ENCODE peak calls at places on chromosome 22, in six cellular contexts. K is PC-3, T is fibroblast of lung, E is hepatocyte, L is K562, R is GM23338. S is an unnamed sample.

GRCh38 chr22:26066534-26066933 is 102.7 kb upstream of the SEZ6L start:
- DNase-seq in R (peak; percentile 79), E (peak; percentile 17), K (no peak), T (no peak), L (no peak), S (peak; percentile 97)

GRCh38 chr22:39297490-39298193 is 21.8 kb downstream of the RPL3 start:
- DNase-seq in R (peak; percentile 70), L (no peak), E (no peak), K (no peak), T (peak; percentile 59), S (no peak)

GRCh38 chr22:30880181-30880601 is 88.4 kb downstream of the MORC2 start:
- DNase-seq in R (no peak), K (no peak), T (no peak), E (no peak), L (no peak), S (no peak)

GRCh38 chr22:43002198-43002577 is 12.8 kb downstream of the PACSIN2 start:
- DNase-seq in T (peak; percentile 94), R (peak; percentile 36), E (no peak), L (no peak), K (peak; percentile 74), S (no peak)

GRCh38 chr22:42022162-42022847 is 23.7 kb downstream of the WBP2NL start:
- DNase-seq in T (no peak), R (no peak), E (peak; percentile 23), K (peak; percentile 60), L (no peak), S (no peak)

GRCh38 chr22:41672780-41673509 is 15.7 kb downstream of the SNU13 start:
- DNase-seq in R (peak; percentile 39), L (no peak), T (no peak), K (peak; percentile 27), E (peak; percentile 10), S (no peak)

GRCh38 chr22:22955866-22956535 is 68.4 kb downstream of the IGLL5 start:
- DNase-seq in R (peak; percentile 87), L (peak; percentile 99), K (peak; percentile 68), T (peak; percentile 48), E (peak; percentile 87), S (peak; percentile 85)

GRCh38 chr22:42967933-42968332 is 47.0 kb downstream of the PACSIN2 start:
- DNase-seq in E (no peak), K (no peak), T (no peak), R (no peak), L (peak; percentile 48), S (no peak)

GRCh38 chr22:23305922-23306374 is 125.6 kb downstream of the BCR start:
- DNase-seq in L (no peak), E (peak; percentile 69), K (no peak), R (no peak), T (peak; percentile 71), S (no peak)

GRCh38 chr22:30978304-30978962 is 9.4 kb downstream of the TUG1 start:
- DNase-seq in T (peak; percentile 51), K (no peak), E (no peak), L (no peak), R (no peak), S (no peak)

GRCh38 chr22:32880061-32880460 is 78.6 kb downstream of the TIMP3 start:
- DNase-seq in T (peak; percentile 84), K (no peak), L (no peak), E (peak; percentile 22), R (no peak), S (no peak)

GRCh38 chr22:38782402-38783094 is 11.4 kb downstream of the DNAL4 start:
- DNase-seq in T (peak; percentile 88), L (peak; percentile 65), K (no peak), R (no peak), E (peak; percentile 27), S (peak; percentile 36)

GRCh38 chr22:44130076-44130711 is 50.5 kb upstream of the PARVG start:
- DNase-seq in L (no peak), E (no peak), T (peak; percentile 27), R (no peak), K (no peak), S (no peak)

GRCh38 chr22:36928826-36929535 is 15.6 kb downstream of the CSF2RB start:
- DNase-seq in L (no peak), E (no peak), R (no peak), K (no peak), T (no peak), S (no peak)

GRCh38 chr22:46678003-46678657 is 57.9 kb downstream of the GRAMD4 start:
- DNase-seq in T (no peak), K (no peak), E (no peak), L (no peak), R (no peak), S (no peak)

GRCh38 chr22:46679711-46680269 is 58.3 kb downstream of the CERK start:
- DNase-seq in R (no peak), E (no peak), K (no peak), T (no peak), L (no peak), S (no peak)

GRCh38 chr22:46682011-46682731 is 55.9 kb downstream of the CERK start:
- DNase-seq in E (no peak), T (no peak), L (no peak), K (no peak), R (no peak), S (no peak)

GRCh38 chr22:46678785-46679700 is 58.9 kb downstream of the GRAMD4 start:
- DNase-seq in R (no peak), T (no peak), E (no peak), L (no peak), K (no peak), S (no peak)

GRCh38 chr22:46681010-46681409 is 57.0 kb downstream of the CERK start:
- DNase-seq in E (no peak), R (peak; percentile 38), T (no peak), L (peak; percentile 42), K (no peak), S (no peak)
- H4K20me1 ChIP-seq in E (no peaks in the 10 kb centered on the region), R (no peaks in the 10 kb centered on the region), T (no peaks in the 10 kb centered on the region), L (no peaks in the 10 kb centered on the region), K (no peaks in the 10 kb centered on the region), S (no peaks in the 10 kb centered on the region)

GRCh38 chr22:20514658-20515406 is 7.4 kb downstream of the MED15 start:
- DNase-seq in K (peak; percentile 88), T (peak; percentile 88), E (peak; percentile 64), R (no peak), L (no peak), S (no peak)
- H4K20me1 ChIP-seq in K (peaks cover 63% of the 10 kb centered on the region), T (peaks cover 3% of the 10 kb centered on the region), E (peaks cover 97% of the 10 kb centered on the region), R (peaks cover 36% of the 10 kb centered on the region), L (peaks cover 68% of the 10 kb centered on the region), S (peaks cover 76% of the 10 kb centered on the region)

GRCh38 chr22:49866134-49866533 is 12.5 kb downstream of the ZBED4 start:
- DNase-seq in L (no peak), E (no peak), K (no peak), T (no peak), R (no peak), S (no peak)
- H4K20me1 ChIP-seq in L (no peaks in the 10 kb centered on the region), E (peaks cover 18% of the 10 kb centered on the region), K (peaks cover 7% of the 10 kb centered on the region), T (no peaks in the 10 kb centered on the region), R (peaks cover 66% of the 10 kb centered on the region), S (peaks cover 15% of the 10 kb centered on the region)

DNA sequence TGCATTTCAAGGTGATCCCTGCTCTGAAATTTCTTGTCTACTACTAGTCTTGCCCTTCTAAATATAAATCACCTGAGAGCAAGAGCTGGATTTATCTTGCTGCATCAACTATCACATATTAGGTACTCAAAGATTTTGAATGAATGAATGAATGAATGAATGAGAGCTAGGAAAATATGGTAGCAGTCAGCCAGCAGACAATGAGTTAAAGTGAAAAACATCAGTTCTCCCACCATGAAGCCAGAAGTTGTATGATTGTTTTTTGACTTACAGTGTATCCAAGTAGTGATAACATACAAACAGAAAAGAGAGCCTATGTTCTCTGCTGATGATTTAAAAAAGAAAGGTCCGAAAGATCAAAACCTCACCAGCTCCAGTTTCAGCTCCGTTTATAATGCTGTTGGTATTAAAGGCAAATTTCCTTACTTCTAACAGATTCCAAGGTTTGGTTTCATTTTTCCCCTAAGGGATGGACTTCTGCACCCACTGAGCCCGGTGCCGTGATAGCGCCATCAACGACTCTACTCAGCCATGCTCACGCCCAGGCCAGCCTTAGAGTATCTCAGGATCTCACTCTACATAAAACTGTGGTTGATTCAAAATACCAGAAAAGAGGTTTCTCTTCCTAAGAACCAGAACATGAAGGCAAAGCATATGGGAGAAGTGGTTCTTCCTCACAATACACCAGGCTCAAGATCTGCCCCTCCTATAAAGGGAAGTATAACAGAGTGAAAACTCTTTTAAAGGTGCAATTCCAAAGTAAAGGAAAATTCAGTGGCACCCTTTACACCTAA is 92.0 kb downstream of the SGSM3 start:
- DNase-seq in L (no peak), E (no peak), K (no peak), T (no peak), R (no peak), S (no peak)
- H4K20me1 ChIP-seq in L (no peaks in the 10 kb centered on the region), E (no peaks in the 10 kb centered on the region), K (no peaks in the 10 kb centered on the region), T (no peaks in the 10 kb centered on the region), R (peaks cover 4% of the 10 kb centered on the region), S (no peaks in the 10 kb centered on the region)

DNA sequence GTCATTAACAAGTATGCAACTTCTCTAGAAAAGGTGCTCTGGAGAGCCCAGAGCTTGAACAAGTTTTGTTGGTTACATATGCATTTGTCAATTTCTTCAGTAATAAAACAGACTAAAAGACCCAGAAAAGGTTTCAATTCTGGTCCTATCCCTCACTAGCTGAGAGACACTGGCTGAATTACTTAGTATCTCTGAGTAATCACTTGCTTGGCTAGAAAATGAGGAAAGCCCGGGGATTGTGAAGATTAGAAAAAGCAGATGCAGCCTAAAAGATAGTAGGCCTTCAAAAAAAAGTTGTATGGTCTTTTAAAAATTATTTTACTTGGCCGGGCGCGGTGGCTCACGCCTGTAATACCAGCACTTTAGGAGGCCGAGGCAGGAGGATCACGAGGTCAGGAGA is 41.2 kb downstream of the MAPK1 start:
- DNase-seq in T (no peak), K (no peak), E (no peak), R (no peak), L (no peak), S (no peak)
- H4K20me1 ChIP-seq in T (peaks cover 6% of the 10 kb centered on the region), K (peaks cover 32% of the 10 kb centered on the region), E (peaks cover 98% of the 10 kb centered on the region), R (peaks cover 80% of the 10 kb centered on the region), L (peaks cover 77% of the 10 kb centered on the region), S (peaks cover 96% of the 10 kb centered on the region)

DNA sequence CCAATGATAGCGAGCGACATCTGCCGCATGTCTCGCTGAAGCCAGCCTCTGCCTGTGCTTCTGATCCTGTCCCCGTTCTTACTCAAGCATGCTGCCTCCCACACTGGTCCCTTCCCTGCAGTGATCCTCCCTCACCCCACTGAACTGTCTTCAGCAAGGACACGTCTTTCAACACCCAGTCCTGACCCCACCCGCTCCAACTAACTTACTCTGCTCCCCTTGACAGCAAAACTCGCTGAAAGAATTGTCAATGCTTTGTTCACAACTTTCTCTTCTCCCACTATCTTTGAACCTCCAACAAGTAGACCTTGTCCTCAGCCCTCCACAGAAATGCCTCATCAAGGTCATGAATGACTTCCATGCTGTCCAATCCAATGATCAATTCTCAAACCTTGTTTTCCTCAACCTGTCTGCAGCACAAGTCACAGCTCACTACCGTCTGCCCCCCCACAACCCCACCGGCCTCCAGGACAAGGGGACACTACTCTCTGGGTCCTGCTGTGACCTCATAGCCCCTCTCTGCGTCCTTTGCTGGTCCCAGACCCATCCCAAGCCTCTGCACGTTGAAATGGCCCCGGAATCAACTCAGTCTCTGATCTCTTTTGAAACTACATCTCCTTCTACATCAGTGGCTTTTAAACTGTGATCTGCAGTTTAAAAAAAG is 108.0 kb downstream of the MICAL3 start:
- DNase-seq in K (no peak), E (no peak), T (no peak), L (peak; percentile 75), R (no peak), S (no peak)
- H4K20me1 ChIP-seq in K (peaks cover 17% of the 10 kb centered on the region), E (no peaks in the 10 kb centered on the region), T (no peaks in the 10 kb centered on the region), L (peaks cover 26% of the 10 kb centered on the region), R (peaks cover 30% of the 10 kb centered on the region), S (peaks cover 84% of the 10 kb centered on the region)

DNA sequence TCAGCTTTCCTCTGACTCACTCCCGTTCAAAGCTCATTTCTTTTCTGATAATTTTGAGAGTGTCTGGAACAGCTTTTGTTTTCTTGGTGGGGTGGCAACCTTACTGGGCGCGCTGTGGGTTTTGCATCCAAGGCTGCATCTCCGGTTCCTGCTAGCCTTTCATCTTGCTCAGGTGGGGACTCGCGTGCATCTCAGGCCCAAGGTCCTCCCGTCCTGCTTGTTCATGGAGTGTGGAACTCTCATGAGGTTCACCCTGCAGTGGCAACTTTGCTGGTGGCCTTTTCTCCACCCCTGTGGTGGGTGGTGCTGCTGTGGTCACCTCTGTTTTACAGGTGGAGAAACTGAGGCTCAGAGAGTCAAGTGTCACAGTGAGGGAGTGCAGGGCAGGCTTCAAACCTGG is 25.6 kb downstream of the MCM5 start:
- DNase-seq in R (no peak), E (no peak), T (no peak), L (no peak), K (no peak), S (no peak)
- H4K20me1 ChIP-seq in R (peaks cover 37% of the 10 kb centered on the region), E (no peaks in the 10 kb centered on the region), T (no peaks in the 10 kb centered on the region), L (no peaks in the 10 kb centered on the region), K (no peaks in the 10 kb centered on the region), S (peaks cover 23% of the 10 kb centered on the region)